ENCODE peak calls at places on chromosome X, in six cellular contexts. T, C, Q, H, J and N are unnamed samples.

GRCh38 chrX:56788229-56788628 is 59.2 kb downstream of the NBDY start:
- DNase-seq in T (no peak), C (no peak), Q (no peak), H (no peak), J (no peak), N (peak; percentile 69)

GRCh38 chrX:11968470-11968869 is 169.8 kb upstream of the FRMPD4 start:
- DNase-seq in T (no peak), C (no peak), Q (no peak), H (peak; percentile 1), J (no peak), N (no peak)

GRCh38 chrX:70636218-70636617 is 191.6 kb downstream of the DLG3 start:
- DNase-seq in T (no peak), C (no peak), Q (no peak), H (no peak), J (no peak), N (no peak)

GRCh38 chrX:54248309-54248708 is 65.3 kb upstream of the FAM120C start:
- DNase-seq in T (no peak), C (peak; percentile 15), Q (no peak), H (peak; percentile 12), J (peak; percentile 18), N (peak; percentile 14)

GRCh38 chrX:95797344-95797743 is 887.3 kb upstream of the DIAPH2 start:
- DNase-seq in T (no peak), C (no peak), Q (no peak), H (no peak), J (no peak), N (no peak)

GRCh38 chrX:105314468-105314867 is 94.0 kb upstream of the TEX13A start:
- DNase-seq in T (no peak), C (no peak), Q (no peak), H (no peak), J (peak; percentile 57), N (no peak)

GRCh38 chrX:3712080-3712869 is 1.2 kb downstream of the PRKX start:
- DNase-seq in T (peak; percentile 26), C (no peak), Q (no peak), H (no peak), J (peak; percentile 35), N (peak; percentile 30)

GRCh38 chrX:18390941-18391538 is 34.4 kb upstream of the CDKL5 start:
- DNase-seq in T (peak; percentile 38), C (peak; percentile 34), Q (peak; percentile 13), H (peak; percentile 14), J (peak; percentile 49), N (peak; percentile 66)

GRCh38 chrX:12614266-12614665 is 176.9 kb upstream of the PRPS2 start:
- DNase-seq in T (no peak), C (no peak), Q (no peak), H (no peak), J (no peak), N (no peak)

GRCh38 chrX:38879631-38880220 is 78.5 kb downstream of the MID1IP1 start:
- DNase-seq in T (no peak), C (no peak), Q (no peak), H (no peak), J (no peak), N (peak; percentile 88)

GRCh38 chrX:82912401-82912800 is 595.7 kb upstream of the POU3F4 start:
- DNase-seq in T (no peak), C (no peak), Q (no peak), H (no peak), J (no peak), N (no peak)

GRCh38 chrX:68183612-68184214 is 249.6 kb downstream of the OPHN1 start:
- DNase-seq in T (peak; percentile 14), C (peak; percentile 12), Q (no peak), H (peak; percentile 27), J (peak; percentile 44), N (peak; percentile 44)

GRCh38 chrX:42565739-42566138 is 212.2 kb downstream of the PPP1R2C start:
- DNase-seq in T (no peak), C (no peak), Q (no peak), H (no peak), J (no peak), N (no peak)

GRCh38 chrX:30657542-30658238 is 4.5 kb downstream of the GK start:
- DNase-seq in T (no peak), C (no peak), Q (no peak), H (no peak), J (no peak), N (peak; percentile 8)

GRCh38 chrX:38304010-38304409 is 23.3 kb downstream of the RPGR start:
- DNase-seq in T (peak; percentile 9), C (no peak), Q (no peak), H (peak; percentile 11), J (peak; percentile 60), N (no peak)

GRCh38 chrX:103918050-103918449 is 44.4 kb upstream of the TMSB15B start:
- DNase-seq in T (peak; percentile 34), C (peak; percentile 67), Q (no peak), H (no peak), J (peak; percentile 59), N (peak; percentile 50)

GRCh38 chrX:139739138-139739537 is 31.2 kb upstream of the MCF2 start:
- DNase-seq in T (no peak), C (no peak), Q (peak; percentile 19), H (no peak), J (peak; percentile 44), N (no peak)

GRCh38 chrX:20144491-20144890 is 2.9 kb upstream of the EIF1AX start:
- DNase-seq in T (no peak), C (no peak), Q (no peak), H (no peak), J (peak; percentile 62), N (peak; percentile 38)

GRCh38 chrX:119121341-119121740 is 6.3 kb downstream of the KIAA1210 start:
- DNase-seq in T (no peak), C (no peak), Q (no peak), H (no peak), J (no peak), N (no peak)
- TF ChIP-seq MYC in T (no peak), C (no peak), Q (no peak), H (no peak), J (no peak), N (no peak)

GRCh38 chrX:370244-370962 is 16.3 kb downstream of the PPP2R3B start:
- DNase-seq in T (no peak), C (no peak), Q (no peak), H (no peak), J (no peak), N (no peak)
- H3K4me3 ChIP-seq in T (no peak overlapping the region), C (no peak overlapping the region), Q (no peak overlapping the region), H (no peak overlapping the region), J (no peak overlapping the region), N (no peak overlapping the region)

DNA sequence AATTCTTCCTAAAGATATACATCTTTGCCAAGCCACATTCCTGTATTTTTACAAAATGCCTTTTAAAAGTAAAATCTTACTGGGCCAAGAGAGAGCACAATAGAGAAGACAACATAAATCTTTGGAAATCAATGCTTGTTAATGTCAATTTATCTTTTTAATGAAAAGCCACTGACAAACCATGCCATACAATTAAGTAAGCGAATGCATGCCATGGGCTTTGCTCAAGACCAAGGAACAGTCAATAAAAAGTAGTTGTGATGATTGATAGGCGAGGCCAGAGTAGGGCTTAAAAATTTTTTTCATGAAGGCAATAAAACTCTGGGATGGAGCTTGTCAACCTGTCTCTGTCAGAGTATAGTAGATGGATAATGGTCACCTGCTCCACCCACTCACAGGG is 17.4 kb upstream of the GPM6B start:
- DNase-seq in T (no peak), C (no peak), Q (no peak), H (no peak), J (no peak), N (no peak)
- TF ChIP-seq MYC in T (no peak), C (no peak), Q (no peak), H (no peak), J (no peak), N (no peak)

DNA sequence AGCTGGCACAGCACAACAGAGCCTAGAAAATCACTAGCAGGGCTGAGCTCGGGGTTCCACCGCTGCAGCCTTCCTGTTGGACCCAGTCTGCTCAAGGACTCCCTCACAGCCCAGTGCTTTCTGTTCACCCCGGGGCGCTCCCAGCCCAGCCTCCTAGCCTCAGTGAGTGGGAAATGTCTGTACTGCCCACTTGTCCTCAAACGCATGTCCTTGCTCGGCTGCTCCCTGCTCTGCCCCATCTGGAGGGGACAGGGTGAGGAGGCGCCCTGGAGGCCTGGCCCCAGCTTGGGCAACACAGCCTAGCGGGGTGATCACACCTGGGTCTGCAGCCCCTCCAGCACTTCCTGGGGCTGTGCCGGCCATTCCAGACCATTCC is 11.9 kb upstream of the CCNQ start:
- DNase-seq in T (no peak), C (no peak), Q (no peak), H (no peak), J (no peak), N (no peak)
- H3K4me3 ChIP-seq in T (no peak overlapping the region), C (no peak overlapping the region), Q (no peak overlapping the region), H (peak overlapping the region; percentile 8), J (no peak overlapping the region), N (no peak overlapping the region)

GRCh38 chrX:65610040-65610439 is 57.4 kb upstream of the MSN start:
- DNase-seq in T (no peak), C (no peak), Q (no peak), H (no peak), J (no peak), N (peak; percentile 89)

GRCh38 chrX:65601530-65602281 is 65.7 kb upstream of the MSN start:
- DNase-seq in T (no peak), C (no peak), Q (no peak), H (peak; percentile 0), J (peak; percentile 97), N (peak; percentile 65)

GRCh38 chrX:65609237-65609636 is 58.2 kb upstream of the MSN start:
- DNase-seq in T (no peak), C (no peak), Q (no peak), H (no peak), J (no peak), N (peak; percentile 67)

GRCh38 chrX:65608021-65608420 is 59.4 kb upstream of the MSN start:
- DNase-seq in T (no peak), C (no peak), Q (no peak), H (no peak), J (no peak), N (no peak)

DNA sequence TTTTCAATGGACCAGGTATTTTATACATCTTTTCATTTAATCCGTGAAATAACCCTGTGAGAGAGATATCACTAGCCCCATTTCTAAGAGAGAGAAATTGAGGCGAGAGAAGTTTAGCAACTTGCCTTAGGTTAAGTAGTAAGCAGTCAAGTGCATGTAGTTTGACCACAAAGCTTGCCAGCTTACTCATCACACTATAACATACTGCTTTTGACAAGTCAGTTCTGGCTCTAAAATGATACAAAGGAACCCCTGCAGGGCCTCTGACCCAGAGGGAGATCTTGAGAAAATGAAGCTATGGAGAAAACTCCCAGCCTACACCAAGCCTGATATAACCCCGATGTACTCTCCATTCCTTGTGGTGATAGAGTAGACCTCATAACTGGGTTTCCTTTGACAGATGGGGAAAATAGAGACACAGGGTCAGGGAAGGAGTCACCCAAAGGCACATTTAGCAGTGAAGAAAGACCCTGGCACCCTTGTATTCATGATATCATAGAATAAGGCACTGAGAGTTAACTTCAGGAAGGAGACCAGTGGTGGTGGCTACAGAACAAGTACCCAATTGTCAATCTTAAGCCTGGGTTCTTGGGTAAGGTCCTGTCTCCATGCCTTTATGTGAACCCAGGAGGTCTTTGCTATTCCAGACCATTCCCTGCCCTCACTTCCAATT is 60.2 kb upstream of the MSN start:
- DNase-seq in T (no peak), C (no peak), Q (no peak), H (no peak), J (no peak), N (peak; percentile 86)
- TF ChIP-seq MYC in T (no peak), C (no peak), Q (no peak), H (no peak), J (no peak), N (no peak)

GRCh38 chrX:128929281-128930057 is 593.8 kb downstream of the SMARCA1 start:
- DNase-seq in T (no peak), C (no peak), Q (no peak), H (peak; percentile 86), J (no peak), N (no peak)
- H3K4me3 ChIP-seq in T (no peak overlapping the region), C (no peak overlapping the region), Q (no peak overlapping the region), H (no peak overlapping the region), J (no peak overlapping the region), N (no peak overlapping the region)